ENCODE peak calls at places on chromosomes 2 and 18, in five cellular contexts. U is HL-60; O is nucleus accumbens; S is upper lobe of left lung; G is CD8-positive, alpha-beta T cell. W is an unnamed sample.

GRCh38 chr2:207530160-207531023 is 630 bp downstream of the CREB1 start:
- DNase-seq in U (peak; percentile 81), O (peak; percentile 36), S (peak; percentile 45), G (peak; percentile 53), W (peak; percentile 38)

GRCh38 chr18:63147010-63147409 is 172.6 kb downstream of the BCL2 start:
- DNase-seq in U (no peak), O (no peak), S (no peak), G (no peak), W (no peak)

GRCh38 chr18:75066936-75067335 is 142.0 kb downstream of the PTGR3 start:
- DNase-seq in U (peak; percentile 93), O (no peak), S (peak; percentile 39), G (no peak), W (no peak)

GRCh38 chr2:139721454-139721995 is 941.3 kb upstream of the NXPH2 start:
- DNase-seq in U (no peak), O (no peak), S (no peak), G (no peak), W (no peak)

GRCh38 chr2:167856190-167856589 is 391.2 kb downstream of the STK39 start:
- DNase-seq in U (no peak), O (no peak), S (no peak), G (no peak), W (no peak)

GRCh38 chr2:161844845-161845244 is 220.6 kb downstream of the SLC4A10 start:
- DNase-seq in U (no peak), O (no peak), S (no peak), G (no peak), W (no peak)

GRCh38 chr2:237568121-237568660 is 1.8 kb downstream of the PRLH start:
- DNase-seq in U (no peak), O (no peak), S (no peak), G (no peak), W (no peak)

GRCh38 chr18:24726727-24727539 is 266.5 kb downstream of the HRH4 start:
- DNase-seq in U (peak; percentile 68), O (peak; percentile 62), S (peak; percentile 47), G (peak; percentile 50), W (peak; percentile 60)

GRCh38 chr18:24600076-24600654 is 139.7 kb downstream of the HRH4 start:
- DNase-seq in U (peak; percentile 26), O (no peak), S (no peak), G (no peak), W (peak; percentile 48)

W was measured in HCEC 1CT.